ENCODE peak calls at places on chromosomes 6 and 20, in four cellular contexts. S is psoas muscle, G is kidney epithelial cell, P is dorsolateral prefrontal cortex. B is an unnamed sample.

GRCh38 chr6:112560651-112561050 is 213.5 kb downstream of the RFPL4B start:
- DNase-seq in S (no peak), G (no peak), P (no peak), B (no peak)

GRCh38 chr6:113488061-113488460 is 369.1 kb upstream of the MARCKS start:
- DNase-seq in S (no peak), G (no peak), P (no peak), B (no peak)

GRCh38 chr6:137165375-137166246 is 7.8 kb downstream of the IL22RA2 start:
- DNase-seq in S (no peak), G (no peak), P (no peak), B (peak)

GRCh38 chr20:17626217-17627007 is 55.6 kb downstream of the RRBP1 start:
- DNase-seq in S (peak), G (no peak), P (no peak), B (no peak)

GRCh38 chr6:150579611-150580010 is 20.1 kb upstream of the PLEKHG1 start:
- DNase-seq in S (no peak), G (no peak), P (peak), B (no peak)

GRCh38 chr20:25009218-25010145 is 16.9 kb upstream of the APMAP start:
- DNase-seq in S (peak), G (no peak), P (no peak), B (no peak)

GRCh38 chr20:48846516-48847492 is 19.0 kb upstream of the PREX1 start:
- DNase-seq in S (no peak), G (no peak), P (no peak), B (no peak)

GRCh38 chr6:143166247-143166695 is 105.6 kb downstream of the AIG1 start:
- DNase-seq in S (no peak), G (no peak), P (no peak), B (no peak)

GRCh38 chr20:49260218-49260617 is 17.6 kb downstream of the ZNFX1 start:
- DNase-seq in S (no peak), G (no peak), P (no peak), B (no peak)

GRCh38 chr6:7165736-7166296 is 58.1 kb downstream of the RREB1 start:
- DNase-seq in S (no peak), G (no peak), P (no peak), B (no peak)

GRCh38 chr6:7590918-7591302 is 912 bp downstream of the SNRNP48 start:
- DNase-seq in S (no peak), G (no peak), P (no peak), B (no peak)

GRCh38 chr6:35610830-35611229 is 77.9 kb downstream of the FKBP5 start:
- DNase-seq in S (peak), G (no peak), P (no peak), B (no peak)

GRCh38 chr6:30150671-30151395 is 10.2 kb downstream of the TRIM10 start:
- DNase-seq in S (no peak), G (no peak), P (no peak), B (no peak)

GRCh38 chr20:61744691-61745396 is 320.8 kb downstream of the TAF4 start:
- DNase-seq in S (peak), G (peak), P (no peak), B (peak)

GRCh38 chr6:81814365-81815109 is 62.1 kb upstream of the TENT5A start:
- DNase-seq in S (no peak), G (no peak), P (no peak), B (peak)

GRCh38 chr6:37170273-37171140 is 555 bp downstream of the PIM1 start:
- DNase-seq in S (peak), G (no peak), P (peak), B (peak)

GRCh38 chr6:167827588-167828324 is 1.0 kb downstream of the AFDN start:
- DNase-seq in S (peak), G (no peak), P (no peak), B (peak)

GRCh38 chr20:44597516-44597915 is 15.1 kb downstream of the PKIG start:
- DNase-seq in S (no peak), G (no peak), P (no peak), B (no peak)

GRCh38 chr6:137222376-137222775 is 3.2 kb upstream of the IFNGR1 start:
- DNase-seq in S (no peak), G (no peak), P (no peak), B (no peak)

GRCh38 chr20:61118429-61119224 is 133.4 kb upstream of the CDH4 start:
- DNase-seq in S (no peak), G (peak), P (no peak), B (no peak)

GRCh38 chr6:136085370-136086115 is 164.6 kb downstream of the MTFR2 start:
- DNase-seq in S (no peak), G (no peak), P (no peak), B (peak)

GRCh38 chr6:100343678-100344077 is 121.0 kb downstream of the SIM1 start:
- DNase-seq in S (no peak), G (no peak), P (no peak), B (peak)

GRCh38 chr6:79167931-79168694 is 66.4 kb downstream of the HMGN3 start:
- DNase-seq in S (no peak), G (peak), P (no peak), B (peak)

GRCh38 chr6:138439546-138439945 is 35.5 kb downstream of the HEBP2 start:
- DNase-seq in S (no peak), G (no peak), P (no peak), B (no peak)

GRCh38 chr6:169640347-169640972 is 61.4 kb downstream of the WDR27 start:
- DNase-seq in S (no peak), G (no peak), P (no peak), B (peak)

GRCh38 chr6:123962508-123962907 is 158.8 kb downstream of the NKAIN2 start:
- DNase-seq in S (no peak), G (no peak), P (no peak), B (no peak)

GRCh38 chr6:157226026-157226639 is 97.2 kb downstream of the TMEM242 start:
- DNase-seq in S (no peak), G (no peak), P (no peak), B (no peak)

GRCh38 chr20:17616480-17617211 is 46.8 kb downstream of the DSTN start:
- DNase-seq in S (peak), G (no peak), P (no peak), B (no peak)

GRCh38 chr6:10507715-10508114 is 13.4 kb upstream of the GCNT2 start:
- DNase-seq in S (no peak), G (no peak), P (no peak), B (no peak)

GRCh38 chr6:10513544-10513943 is 7.6 kb upstream of the GCNT2 start:
- DNase-seq in S (no peak), G (no peak), P (no peak), B (no peak)

GRCh38 chr6:10511477-10511876 is 9.7 kb upstream of the GCNT2 start:
- DNase-seq in S (no peak), G (no peak), P (no peak), B (peak)

GRCh38 chr6:10514049-10514780 is 6.9 kb upstream of the GCNT2 start:
- DNase-seq in S (no peak), G (no peak), P (no peak), B (no peak)

DNA sequence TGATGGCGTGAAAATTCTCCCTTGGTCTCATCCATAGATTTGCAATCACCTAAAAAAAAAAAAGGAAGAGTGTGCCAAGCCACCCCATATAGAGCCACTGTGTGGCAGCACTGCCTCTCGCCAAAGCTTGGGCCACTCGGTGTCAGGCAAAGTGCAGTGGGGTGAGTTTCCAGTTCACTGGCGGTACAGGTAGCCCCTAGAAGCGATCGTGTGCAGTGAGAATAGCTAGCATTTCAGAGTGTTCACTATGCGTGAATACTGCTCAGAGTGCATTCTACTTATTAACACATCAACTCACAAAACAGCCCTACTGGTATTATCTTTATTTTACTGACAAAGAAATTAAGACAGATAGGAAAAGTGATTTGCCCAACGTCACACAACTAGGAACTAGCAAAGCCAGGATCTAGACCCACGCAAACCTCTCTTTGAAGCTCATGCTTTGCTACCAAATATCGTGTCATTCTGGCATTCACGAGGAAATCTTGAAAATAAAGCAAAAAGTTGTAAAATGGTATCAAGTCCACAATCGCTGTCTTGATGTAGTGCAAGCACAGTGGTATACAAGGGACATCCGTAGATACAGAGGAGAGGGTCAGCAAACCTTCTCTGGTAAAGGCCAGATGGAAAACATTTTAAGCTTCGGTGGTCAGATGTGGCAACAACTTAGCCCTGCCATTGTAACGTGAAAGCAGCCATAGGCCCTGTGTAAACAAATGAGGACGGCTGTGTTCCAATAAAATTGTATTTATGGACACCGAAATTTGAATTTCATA is 10.4 kb upstream of the GCNT2 start:
- DNase-seq in S (peak), G (no peak), P (no peak), B (peak)
- H3K4me3 ChIP-seq in S (peak), G (no peak), P (no peak), B (no peak)

GRCh38 chr6:28496099-28496779 is 19.4 kb downstream of the GPX6 start:
- DNase-seq in S (no peak), G (no peak), P (no peak), B (no peak)
- TF ChIP-seq CTCF in S (no peak), G (peak), P (no peak), B (no peak)

GRCh38 chr6:781350-781961 is 88.5 kb upstream of the EXOC2 start:
- DNase-seq in S (no peak), G (no peak), P (no peak), B (no peak)
- H3K4me3 ChIP-seq in S (no peak), G (no peak), P (no peak), B (no peak)

DNA sequence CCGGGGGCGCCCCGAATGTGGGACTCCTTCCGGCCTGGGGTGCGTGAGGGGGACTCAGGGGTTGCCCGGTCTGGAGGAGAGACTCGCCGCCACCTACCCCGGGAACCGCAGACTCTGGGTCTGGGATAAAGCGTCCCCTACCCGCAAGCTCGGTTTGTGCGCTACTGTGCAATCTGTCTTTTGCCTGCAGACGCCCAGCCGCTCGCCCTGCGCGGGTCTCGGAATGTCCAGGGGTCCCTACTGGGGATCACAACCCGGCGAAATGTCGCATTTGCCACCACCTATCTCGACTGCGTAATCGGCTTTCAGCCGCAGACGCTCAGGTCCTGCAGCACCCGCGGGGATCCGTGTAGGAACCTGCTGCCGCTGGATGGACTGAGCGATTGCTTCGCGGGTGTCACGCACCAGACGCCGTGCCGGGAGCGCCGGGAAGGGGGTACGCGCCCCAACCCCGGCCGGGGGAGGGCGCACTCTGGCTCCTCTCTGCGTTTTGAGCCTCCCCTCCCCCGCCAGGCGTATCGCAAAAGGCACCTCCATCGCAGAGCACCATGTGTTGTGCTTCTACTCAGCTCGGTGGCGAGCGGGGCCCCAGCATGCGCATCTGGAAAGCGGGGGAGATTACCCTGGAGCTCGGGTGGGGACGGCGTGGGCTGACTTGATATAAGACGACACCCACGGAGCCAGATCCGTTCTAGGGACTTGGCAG is 824 bp upstream of the PTPRA start:
- DNase-seq in S (peak), G (no peak), P (peak), B (peak)
- TF ChIP-seq CTCF in S (peak), G (peak), P (peak), B (peak)

GRCh38 chr20:35564905-35565304 is 23.0 kb downstream of the ERGIC3 start:
- DNase-seq in S (peak), G (no peak), P (no peak), B (no peak)
- H3K4me3 ChIP-seq in S (no peak), G (no peak), P (no peak), B (no peak)